ENCODE peak calls at places on chromosomes 7 and 10, in eight cellular contexts. C, G, O, F, A, N, S and X are unnamed samples.

GRCh38 chr7:23012797-23013714 is 874 bp downstream of the HYCC1 start:
- DNase-seq in A (peak; percentile 45), N (no peak), G (no peak), C (peak; percentile 40), S (peak; percentile 55), O (peak; percentile 12), F (no peak), X (no peak)

GRCh38 chr10:12509794-12510100 is 160.4 kb downstream of the CAMK1D start:
- DNase-seq in S (no peak), F (no peak), O (no peak), A (no peak), G (no peak), N (peak; percentile 40), C (no peak), X (no peak)

GRCh38 chr7:96118449-96119001 is 203.4 kb downstream of the SLC25A13 start:
- DNase-seq in F (no peak), N (no peak), C (no peak), S (peak; percentile 9), A (peak; percentile 48), O (no peak), G (no peak), X (no peak)

GRCh38 chr7:158829021-158829341 is 328 bp downstream of the ESYT2 start:
- DNase-seq in F (no peak), A (peak; percentile 88), C (peak; percentile 69), G (peak; percentile 55), O (peak; percentile 60), S (peak; percentile 85), N (no peak), X (no peak)

GRCh38 chr10:84329094-84329611 is 764 bp downstream of the CCSER2 start:
- DNase-seq in G (no peak), F (no peak), O (peak; percentile 40), N (no peak), S (peak; percentile 32), C (no peak), A (peak; percentile 57), X (no peak)

GRCh38 chr7:157033483-157034473 is 23.3 kb upstream of the MNX1 start:
- DNase-seq in O (no peak), S (no peak), C (no peak), F (no peak), G (no peak), N (no peak), A (no peak), X (no peak)

GRCh38 chr7:107012691-107013090 is 31.8 kb upstream of the PRKAR2B start:
- DNase-seq in S (no peak), O (no peak), F (no peak), A (no peak), N (no peak), C (no peak), G (no peak), X (no peak)

GRCh38 chr7:3805151-3805550 is 504.1 kb downstream of the SDK1 start:
- DNase-seq in C (no peak), F (no peak), N (no peak), G (peak; percentile 28), O (no peak), A (no peak), S (no peak), X (no peak)

GRCh38 chr7:122465296-122465695 is 160.7 kb upstream of the FEZF1 start:
- DNase-seq in C (no peak), F (no peak), N (no peak), G (no peak), S (no peak), A (no peak), O (no peak), X (no peak)

GRCh38 chr10:63415635-63416244 is 50.0 kb downstream of the JMJD1C start:
- DNase-seq in C (no peak), G (no peak), O (no peak), N (no peak), F (no peak), S (no peak), A (no peak), X (no peak)

GRCh38 chr7:1176891-1177373 is 16.9 kb upstream of the ZFAND2A start:
- DNase-seq in G (peak; percentile 54), A (peak; percentile 69), F (peak; percentile 52), C (peak; percentile 67), N (no peak), O (peak; percentile 65), S (peak; percentile 41), X (no peak)

GRCh38 chr10:12614390-12615003 is 265.1 kb downstream of the CAMK1D start:
- DNase-seq in N (no peak), C (no peak), A (no peak), S (no peak), G (no peak), F (no peak), O (no peak), X (no peak)

GRCh38 chr10:102242118-102242485 is 790 bp upstream of the PITX3 start:
- DNase-seq in A (no peak), C (no peak), G (no peak), O (no peak), S (no peak), F (no peak), N (no peak), X (no peak)

GRCh38 chr7:143172354-143172753 is 10.9 kb upstream of the TAS2R39 start:
- DNase-seq in A (no peak), C (peak; percentile 63), F (no peak), S (no peak), O (peak; percentile 22), G (peak; percentile 13), N (no peak), X (no peak)

GRCh38 chr10:98267894-98268693 is at the start of gene LOXL4:
- DNase-seq in C (no peak), O (peak; percentile 32), S (peak; percentile 47), N (no peak), A (peak; percentile 68), G (no peak), F (no peak), X (no peak)

GRCh38 chr7:135930565-135931423 is 46.4 kb downstream of the MTPN start:
- DNase-seq in G (no peak), O (no peak), C (no peak), F (no peak), S (peak; percentile 57), N (no peak), A (no peak), X (no peak)

GRCh38 chr7:27730112-27730511 is 9.8 kb upstream of the TAX1BP1 start:
- DNase-seq in N (no peak), O (no peak), C (no peak), F (no peak), A (no peak), S (no peak), G (no peak), X (no peak)

GRCh38 chr7:452230-452751 is 67.4 kb downstream of the PDGFA start:
- DNase-seq in S (peak; percentile 44), G (no peak), O (no peak), A (peak; percentile 75), N (no peak), C (no peak), F (no peak), X (no peak)

GRCh38 chr10:89275383-89275782 is 23.8 kb upstream of the LIPA start:
- DNase-seq in N (no peak), O (no peak), G (peak; percentile 71), F (no peak), A (no peak), C (peak; percentile 85), S (no peak), X (no peak)
- H3K27ac ChIP-seq in N (no peak overlapping the region), O (peak overlapping the region; percentile 37), G (no peak overlapping the region), F (peak overlapping the region; percentile 11), A (peak overlapping the region; percentile 18), C (peak overlapping the region; percentile 100), S (no peak overlapping the region), X (no peak overlapping the region)

GRCh38 chr7:99041526-99041925 is 102.4 kb downstream of the SMURF1 start:
- DNase-seq in C (no peak), O (no peak), F (no peak), N (no peak), G (no peak), A (peak; percentile 32), S (no peak), X (no peak)
- TF ChIP-seq CTCF in C (no peak), O (no peak), F (no peak), N (no peak), G (no peak), A (no peak), S (no peak), X (no peak)

GRCh38 chr7:112481337-112481736 is 546 bp downstream of the LSMEM1 start:
- DNase-seq in O (no peak), A (no peak), S (no peak), F (no peak), G (no peak), N (no peak), C (no peak), X (no peak)
- H3K27ac ChIP-seq in O (no peak overlapping the region), A (peak overlapping the region; percentile 18), S (no peak overlapping the region), F (peak overlapping the region; percentile 85), G (no peak overlapping the region), N (peak overlapping the region; percentile 72), C (peak overlapping the region; percentile 48), X (peak overlapping the region; percentile 53)

DNA sequence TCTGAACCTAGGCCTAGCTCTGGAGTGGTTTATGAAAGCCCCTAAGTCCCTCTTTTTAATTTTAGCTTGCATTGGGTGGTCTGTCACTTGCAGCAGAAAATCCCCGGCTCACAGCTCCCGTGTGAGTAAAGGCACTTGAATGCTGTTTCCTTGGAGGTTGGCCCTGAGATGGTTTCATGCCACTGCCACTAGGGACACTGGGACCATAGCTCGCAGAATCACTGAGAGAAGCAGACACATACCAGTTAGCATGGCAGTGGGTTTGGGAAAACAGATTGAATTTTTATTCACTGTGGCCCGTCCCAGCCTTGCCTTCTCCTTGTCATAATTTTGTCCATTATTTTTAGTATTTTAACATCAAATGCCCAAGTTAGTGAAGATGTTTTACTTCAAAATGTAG is 259.5 kb upstream of the PITRM1 start:
- DNase-seq in S (no peak), O (no peak), F (no peak), N (no peak), A (no peak), G (no peak), C (no peak), X (no peak)
- TF ChIP-seq CTCF in S (no peak), O (no peak), F (no peak), N (no peak), A (no peak), G (no peak), C (no peak), X (peak; percentile 32)